ENCODE peak calls at places on chromosomes 12 and 14, in five cellular contexts. C, S, B, I and X are unnamed samples.

GRCh38 chr12:70757830-70758493 is 120.7 kb upstream of the PTPRB start:
- DNase-seq in S (no peak), B (no peak), C (no peak), I (peak; percentile 52), X (peak; percentile 42)

GRCh38 chr12:65280306-65280705 is 1.8 kb downstream of the MSRB3 start:
- DNase-seq in S (no peak), B (no peak), I (no peak), C (no peak), X (no peak)

GRCh38 chr12:46050805-46051204 is 60.4 kb upstream of the SCAF11 start:
- DNase-seq in I (no peak), C (no peak), B (no peak), S (no peak), X (no peak)

GRCh38 chr12:66144796-66145754 is 14.5 kb upstream of the LLPH start:
- DNase-seq in C (no peak), B (no peak), S (peak; percentile 52), I (no peak), X (peak; percentile 28)

GRCh38 chr14:92475037-92475436 is 38.5 kb upstream of the RIN3 start:
- DNase-seq in C (no peak), S (no peak), B (no peak), I (no peak), X (no peak)

GRCh38 chr12:1791104-1791927 is 29.0 kb upstream of the LRTM2 start:
- DNase-seq in C (peak; percentile 30), I (peak; percentile 46), B (no peak), S (peak; percentile 38), X (peak; percentile 77)

GRCh38 chr12:58066296-58066695 is 124.9 kb downstream of the ATP23 start:
- DNase-seq in C (no peak), B (no peak), S (no peak), I (no peak), X (no peak)

GRCh38 chr14:66495214-66496098 is 9.3 kb downstream of the CCDC196 start:
- DNase-seq in C (peak; percentile 45), B (no peak), I (peak; percentile 44), S (peak; percentile 39), X (peak; percentile 32)

GRCh38 chr14:28468191-28469151 is 298.1 kb upstream of the FOXG1 start:
- DNase-seq in B (no peak), I (no peak), S (no peak), C (no peak), X (no peak)

GRCh38 chr12:53105712-53106439 is 2.6 kb downstream of the SOAT2 start:
- DNase-seq in B (no peak), C (no peak), I (no peak), S (no peak), X (no peak)

GRCh38 chr12:56836800-56837663 is 73.9 kb downstream of the HSD17B6 start:
- DNase-seq in B (no peak), C (no peak), I (no peak), S (no peak), X (no peak)

GRCh38 chr12:58090685-58091084 is 149.3 kb downstream of the ATP23 start:
- DNase-seq in B (no peak), C (no peak), S (no peak), I (no peak), X (no peak)

GRCh38 chr12:57740656-57741412 is 2.3 kb upstream of the AGAP2 start:
- DNase-seq in C (peak; percentile 53), S (no peak), I (no peak), B (no peak), X (no peak)

GRCh38 chr14:91926131-91926890 is 21.2 kb downstream of the FBLN5 start:
- DNase-seq in B (no peak), C (no peak), I (no peak), S (no peak), X (no peak)

GRCh38 chr14:24160850-24161804 is at the start of gene IRF9:
- DNase-seq in C (peak; percentile 98), S (peak; percentile 89), I (peak; percentile 91), B (peak; percentile 94), X (peak; percentile 94)

GRCh38 chr12:109463776-109464175 is 13.3 kb downstream of the KCTD10 start:
- DNase-seq in S (no peak), I (no peak), C (no peak), B (no peak), X (no peak)

GRCh38 chr12:108699955-108700563 is 31.3 kb downstream of the CORO1C start:
- DNase-seq in B (no peak), I (peak; percentile 89), S (no peak), C (no peak), X (no peak)

GRCh38 chr14:51269634-51270033 is 29.6 kb downstream of the TMX1 start:
- DNase-seq in C (no peak), S (no peak), B (no peak), I (no peak), X (no peak)

GRCh38 chr12:124780752-124781685 is 82.6 kb downstream of the SCARB1 start:
- DNase-seq in I (no peak), C (no peak), S (no peak), B (no peak), X (no peak)

GRCh38 chr12:113142886-113143329 is 6.6 kb upstream of the CFAP73 start:
- DNase-seq in I (no peak), B (no peak), S (no peak), C (no peak), X (no peak)

GRCh38 chr12:93990832-93991748 is 157.3 kb upstream of the PLXNC1 start:
- DNase-seq in I (peak; percentile 44), B (peak; percentile 31), S (no peak), C (no peak), X (peak; percentile 63)

GRCh38 chr14:91373591-91374245 is 43.9 kb downstream of the CCDC88C start:
- DNase-seq in I (no peak), B (no peak), S (no peak), C (peak; percentile 80), X (no peak)

GRCh38 chr12:122862110-122862634 is 26.9 kb downstream of the HIP1R start:
- DNase-seq in S (no peak), B (no peak), C (no peak), I (no peak), X (no peak)

GRCh38 chr12:120763250-120763649 is 37.6 kb downstream of the ACADS start:
- DNase-seq in I (no peak), S (no peak), C (no peak), B (no peak), X (no peak)

GRCh38 chr14:54754116-54754622 is 148.5 kb downstream of the GCH1 start:
- DNase-seq in B (no peak), I (no peak), C (no peak), S (no peak), X (no peak)

GRCh38 chr12:50598321-50598862 is 93.6 kb downstream of the DIP2B start:
- DNase-seq in S (no peak), I (no peak), C (no peak), B (no peak), X (no peak)

GRCh38 chr12:22275847-22276246 is 58.7 kb downstream of the ST8SIA1 start:
- DNase-seq in I (no peak), B (peak; percentile 31), S (no peak), C (no peak), X (peak; percentile 87)

GRCh38 chr14:54549862-54550261 is 17.1 kb upstream of the SAMD4A start:
- DNase-seq in B (no peak), I (no peak), S (no peak), C (no peak), X (no peak)

GRCh38 chr12:120404271-120404670 is 33.6 kb upstream of the COX6A1 start:
- DNase-seq in I (no peak), S (no peak), B (no peak), C (no peak), X (no peak)

GRCh38 chr12:108778053-108778452 is 46.7 kb upstream of the CORO1C start:
- DNase-seq in C (no peak), I (no peak), B (no peak), S (no peak), X (no peak)

GRCh38 chr12:3770891-3771290 is 18.0 kb upstream of the CRACR2A start:
- DNase-seq in B (no peak), I (no peak), C (no peak), S (no peak), X (no peak)

GRCh38 chr12:54164402-54165145 is 24.2 kb downstream of the SMUG1 start:
- DNase-seq in S (no peak), I (no peak), C (no peak), B (no peak), X (no peak)

GRCh38 chr12:6697584-6698351 is 2.8 kb downstream of the PIANP start:
- DNase-seq in C (no peak), B (no peak), I (peak; percentile 56), S (peak; percentile 45), X (peak; percentile 79)

GRCh38 chr12:20487519-20487918 is 119.2 kb downstream of the PDE3A start:
- DNase-seq in B (no peak), S (no peak), I (no peak), C (no peak), X (no peak)

GRCh38 chr14:97878727-97879126 is 1081.5 kb downstream of the VRK1 start:
- DNase-seq in B (no peak), C (no peak), S (no peak), I (no peak), X (no peak)

GRCh38 chr14:97873291-97873690 is 1076.1 kb downstream of the VRK1 start:
- DNase-seq in S (no peak), B (no peak), I (no peak), C (no peak), X (no peak)

GRCh38 chr14:97878206-97878605 is 1081.0 kb downstream of the VRK1 start:
- DNase-seq in C (no peak), I (no peak), S (no peak), B (no peak), X (no peak)

GRCh38 chr14:97874394-97874793 is 1077.2 kb downstream of the VRK1 start:
- DNase-seq in B (no peak), I (no peak), S (no peak), C (no peak), X (no peak)
- TF ChIP-seq ZNF274 in B (no peak), I (no peak), S (no peak), C (no peak), X (no peak)

GRCh38 chr14:50083467-50084337 is 32.7 kb downstream of the VCPKMT start:
- DNase-seq in C (no peak), S (no peak), I (no peak), B (no peak), X (no peak)

GRCh38 chr14:50082784-50083466 is 33.4 kb downstream of the VCPKMT start:
- DNase-seq in B (no peak), I (no peak), C (peak; percentile 92), S (no peak), X (no peak)

GRCh38 chr14:50085570-50086315 is 30.6 kb downstream of the VCPKMT start:
- DNase-seq in I (no peak), B (no peak), S (no peak), C (peak; percentile 95), X (no peak)

GRCh38 chr14:50084666-50085065 is 31.7 kb downstream of the VCPKMT start:
- DNase-seq in I (no peak), C (no peak), B (no peak), S (no peak), X (no peak)

GRCh38 chr14:50082308-50082742 is 34.0 kb downstream of the VCPKMT start:
- DNase-seq in C (no peak), S (no peak), I (no peak), B (no peak), X (no peak)
- H3K4me3 ChIP-seq in C (peak overlapping the region; percentile 29), S (no peak overlapping the region), I (no peak overlapping the region), B (no peak overlapping the region), X (no peak overlapping the region)

GRCh38 chr12:59820594-59821011 is 224.8 kb downstream of the SLC16A7 start:
- DNase-seq in B (no peak), I (no peak), S (no peak), C (no peak), X (no peak)
- TF ChIP-seq ZNF274 in B (no peak), I (no peak), S (no peak), C (no peak), X (no peak)

GRCh38 chr12:92930421-92930820 is 1.3 kb upstream of the EEA1 start:
- DNase-seq in S (no peak), B (no peak), C (no peak), I (no peak), X (no peak)
- H3K4me3 ChIP-seq in S (peak overlapping the region; percentile 71), B (peak overlapping the region; percentile 64), C (peak overlapping the region; percentile 79), I (no peak overlapping the region), X (no peak overlapping the region)